ENCODE peak calls at places on chromosomes 1 and 21, in five cellular contexts. N is esophagus squamous epithelium, R is fibroblast of lung, B is thoracic aorta, H is adrenal gland. J is an unnamed sample.

GRCh38 chr1:11533790-11534787 is 55.1 kb downstream of the DISP3 start:
- DNase-seq in H (no peak), R (no peak), B (no peak), N (no peak), J (no peak)

GRCh38 chr1:209866201-209866600 is 38.4 kb downstream of the UTP25 start:
- DNase-seq in B (no peak), R (no peak), N (no peak), H (no peak), J (no peak)

GRCh38 chr1:154546264-154547043 is 12.0 kb downstream of the UBE2Q1 start:
- DNase-seq in N (no peak), R (peak; percentile 41), B (no peak), H (peak; percentile 73), J (peak; percentile 43)

GRCh38 chr21:14773777-14774345 is 227.7 kb upstream of the SAMSN1 start:
- DNase-seq in R (no peak), N (no peak), B (no peak), H (peak; percentile 52), J (no peak)

GRCh38 chr1:51642739-51643142 is 25.8 kb downstream of the OSBPL9 start:
- DNase-seq in H (no peak), N (no peak), B (no peak), R (peak; percentile 93), J (no peak)

GRCh38 chr1:12434174-12434573 is 183.8 kb downstream of the DHRS3 start:
- DNase-seq in N (no peak), B (no peak), H (no peak), R (peak; percentile 96), J (no peak)

GRCh38 chr1:7149080-7149838 is 364.0 kb downstream of the CAMTA1 start:
- DNase-seq in R (peak; percentile 8), H (peak; percentile 43), N (no peak), B (no peak), J (peak; percentile 43)

GRCh38 chr1:59230622-59231021 is 66.3 kb upstream of the FGGY start:
- DNase-seq in B (no peak), N (no peak), R (peak; percentile 47), H (no peak), J (no peak)

GRCh38 chr1:4802024-4802423 is 147.6 kb downstream of the AJAP1 start:
- DNase-seq in H (no peak), N (no peak), B (no peak), R (no peak), J (no peak)

GRCh38 chr1:27360159-27361043 is 6.4 kb downstream of the MAP3K6 start:
- DNase-seq in B (no peak), H (peak; percentile 36), R (no peak), N (no peak), J (no peak)

GRCh38 chr1:60503216-60503615 is 429.6 kb upstream of the C1orf87 start:
- DNase-seq in B (no peak), H (no peak), N (no peak), R (no peak), J (no peak)

GRCh38 chr21:46393941-46394818 is 64.5 kb upstream of the DIP2A start:
- DNase-seq in B (no peak), H (peak; percentile 58), R (peak; percentile 14), N (no peak), J (no peak)

GRCh38 chr21:46392921-46393320 is 65.8 kb upstream of the DIP2A start:
- DNase-seq in B (no peak), R (peak; percentile 52), N (no peak), H (no peak), J (peak; percentile 65)

GRCh38 chr21:46394819-46395152 is 63.9 kb upstream of the DIP2A start:
- DNase-seq in B (no peak), H (no peak), R (no peak), N (no peak), J (peak; percentile 90)

GRCh38 chr21:46391773-46392172 is 66.9 kb upstream of the DIP2A start:
- DNase-seq in N (no peak), B (no peak), H (no peak), R (no peak), J (no peak)

DNA sequence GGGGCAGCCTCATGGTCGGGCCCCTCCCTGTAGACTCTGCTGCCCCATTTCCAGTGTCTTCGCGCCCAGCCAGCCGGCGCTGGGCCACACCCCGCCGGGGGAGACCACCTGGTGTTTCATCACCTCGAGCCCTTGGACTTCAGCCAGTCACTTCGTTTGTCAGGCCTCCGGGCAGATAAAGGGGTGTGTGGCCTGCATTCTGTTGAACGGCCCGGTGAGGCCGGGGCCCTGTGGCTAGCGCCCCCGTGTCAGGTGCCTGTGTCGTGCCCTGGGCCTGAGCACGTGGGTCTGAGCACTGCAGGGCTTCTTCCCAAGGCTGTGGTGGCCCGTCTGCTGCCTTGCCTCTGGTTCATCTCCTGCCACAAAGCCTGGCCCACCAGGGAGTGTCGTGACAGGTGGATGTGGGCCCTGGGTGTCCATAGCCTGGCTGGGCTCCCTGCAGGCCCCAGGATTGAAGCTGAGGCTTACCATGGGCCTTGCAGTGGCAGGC is 65.2 kb upstream of the DIP2A start:
- DNase-seq in B (no peak), N (no peak), H (peak; percentile 9), R (no peak), J (no peak)
- H3K36me3 ChIP-seq in B (peaks cover 47% of the 10 kb centered on the region), N (peaks cover 15% of the 10 kb centered on the region), H (peaks cover 38% of the 10 kb centered on the region), R (peaks cover 17% of the 10 kb centered on the region), J (peaks cover 5% of the 10 kb centered on the region)

DNA sequence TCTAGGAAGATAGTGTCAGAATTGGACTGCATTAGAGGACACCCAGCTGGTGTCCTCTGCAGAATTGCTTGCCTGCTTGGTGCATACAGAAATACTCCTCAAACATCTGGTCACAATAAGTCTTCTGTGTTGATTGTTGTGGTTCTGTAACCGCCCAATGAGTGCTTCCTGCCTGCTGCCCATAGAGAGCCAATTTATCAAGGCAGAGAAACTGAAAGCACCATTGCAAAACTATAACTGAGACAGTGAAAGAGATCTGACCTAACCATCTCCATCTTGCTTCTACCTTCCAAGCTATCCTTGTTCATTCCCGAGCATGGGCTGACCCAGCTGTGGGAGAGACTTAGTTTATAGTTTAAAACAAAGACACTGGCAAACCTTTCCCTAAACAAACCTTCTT is 462.4 kb upstream of the RGS18 start:
- DNase-seq in B (no peak), R (no peak), N (no peak), H (no peak), J (no peak)
- TF ChIP-seq CTCF in B (no peak), R (no peak), N (no peak), H (no peak), J (no peak)

DNA sequence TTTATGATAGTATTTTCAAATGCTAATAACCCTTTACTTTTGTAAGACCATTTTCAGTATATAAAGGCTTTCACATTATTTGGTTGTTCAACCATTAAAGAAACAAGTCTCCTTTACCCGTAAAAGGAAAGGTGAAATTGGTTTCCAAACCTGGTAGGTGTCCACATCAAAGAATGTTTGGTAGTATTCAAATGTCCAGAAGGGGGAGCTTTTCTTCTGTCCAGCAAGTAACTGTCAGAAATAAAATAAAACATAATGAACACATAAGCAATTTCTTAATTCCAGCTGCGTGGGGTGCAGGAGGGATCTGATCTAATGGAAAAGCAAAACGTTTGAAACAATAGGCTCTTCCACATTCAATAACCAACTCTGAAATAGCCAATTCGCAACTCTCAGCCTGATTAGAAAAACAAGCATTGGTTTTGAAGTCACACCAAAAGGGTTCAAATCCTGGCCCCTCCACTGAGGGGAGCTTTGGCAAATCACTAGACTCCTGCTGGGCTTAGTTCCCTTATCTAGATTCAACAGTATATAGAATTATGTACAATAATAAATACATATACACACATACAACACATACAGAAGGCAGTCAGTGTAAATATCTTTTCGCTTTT is 11.0 kb downstream of the YIPF1 start:
- DNase-seq in R (peak; percentile 55), H (no peak), B (no peak), N (no peak), J (no peak)
- H3K36me3 ChIP-seq in R (peaks cover 3% of the 10 kb centered on the region), H (peaks cover 48% of the 10 kb centered on the region), B (peaks cover 47% of the 10 kb centered on the region), N (peaks cover 12% of the 10 kb centered on the region), J (peaks cover 7% of the 10 kb centered on the region)

DNA sequence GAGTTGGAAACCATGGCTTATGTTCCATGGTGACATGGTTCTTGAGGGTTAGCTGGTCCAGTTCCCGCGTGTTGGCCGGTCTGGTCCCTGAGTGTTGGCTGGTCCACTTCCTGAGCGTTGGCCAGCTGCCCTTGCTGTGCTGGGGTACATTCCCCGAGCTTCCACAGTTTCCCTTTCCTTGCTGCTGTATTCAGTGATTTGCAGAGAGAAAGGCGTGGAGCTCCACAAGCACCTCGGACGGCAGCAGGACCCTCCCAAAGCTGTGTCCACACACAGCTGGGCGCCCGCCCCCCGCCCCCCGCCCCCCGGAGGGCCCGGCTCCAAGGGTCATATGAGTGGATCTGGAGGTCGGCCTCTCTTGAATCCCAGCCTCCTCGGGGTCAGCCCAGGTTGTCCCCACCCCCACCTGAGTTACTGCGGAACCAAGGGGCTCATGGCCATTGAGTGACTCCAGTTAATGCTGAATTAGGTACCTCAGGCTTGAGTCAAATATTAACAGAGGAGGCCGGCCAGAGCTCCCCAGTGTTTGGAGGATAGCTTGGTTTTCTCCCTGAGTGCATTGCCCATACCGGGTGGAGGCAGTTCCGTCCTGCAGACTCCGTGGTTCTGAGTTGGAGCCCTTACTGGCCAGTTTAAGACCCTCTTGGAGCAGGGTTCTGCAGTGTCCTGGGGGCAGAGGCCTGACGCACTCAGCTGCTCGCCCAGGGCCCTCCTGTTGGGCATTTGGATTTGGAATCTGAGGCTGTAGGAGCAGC is 18.4 kb downstream of the COL18A1 start:
- DNase-seq in R (no peak), B (no peak), H (no peak), N (no peak), J (no peak)
- TF ChIP-seq CTCF in R (no peak), B (no peak), H (no peak), N (no peak), J (no peak)

GRCh38 chr21:42846221-42846620 is 33.1 kb downstream of the WDR4 start:
- DNase-seq in N (no peak), H (no peak), B (no peak), R (no peak), J (peak; percentile 2)
- H3K36me3 ChIP-seq in N (peaks cover 27% of the 10 kb centered on the region), H (peaks cover 22% of the 10 kb centered on the region), B (peaks cover 25% of the 10 kb centered on the region), R (peaks cover 19% of the 10 kb centered on the region), J (peaks cover 55% of the 10 kb centered on the region)

GRCh38 chr1:247857986-247858356 is 984 bp downstream of the TRIM58 start:
- DNase-seq in B (no peak), H (no peak), R (no peak), N (no peak), J (no peak)
- TF ChIP-seq CTCF in B (no peak), H (no peak), R (no peak), N (no peak), J (no peak)

GRCh38 chr1:111161843-111162242 is 21.8 kb downstream of the CEPT1 start:
- DNase-seq in R (no peak), B (no peak), N (no peak), H (peak; percentile 20), J (no peak)
- H3K36me3 ChIP-seq in R (no peaks in the 10 kb centered on the region), B (peaks cover 2% of the 10 kb centered on the region), N (no peaks in the 10 kb centered on the region), H (peaks cover 8% of the 10 kb centered on the region), J (no peaks in the 10 kb centered on the region)

J was measured in gastrocnemius medialis.